ENCODE peak calls at places on chromosome 10, in ten cellular contexts. O, D, T, P, H, C, Y, N, E and S are unnamed samples.

GRCh38 chr10:26216577-26216948 is at the start of gene GAD2:
- DNase-seq in D (no peak), E (no peak), T (no peak), Y (no peak), P (no peak), N (no peak), C (no peak), H (no peak), O (no peak), S (no peak)

GRCh38 chr10:122374859-122375721 is 582 bp downstream of the PLEKHA1 start:
- DNase-seq in N (peak), C (peak), O (no peak), Y (peak), H (peak), T (peak), P (peak), D (peak), E (peak), S (peak)

GRCh38 chr10:85967594-85967993 is 399.0 kb downstream of the GRID1 start:
- DNase-seq in O (no peak), N (no peak), D (no peak), C (no peak), E (no peak), P (no peak), H (no peak), Y (no peak), T (no peak), S (no peak)

GRCh38 chr10:6625428-6625827 is 45.4 kb upstream of the PRKCQ start:
- DNase-seq in Y (no peak), D (no peak), N (no peak), C (no peak), T (no peak), P (no peak), E (no peak), H (no peak), O (no peak), S (no peak)

GRCh38 chr10:114315566-114316420 is 76.7 kb downstream of the VWA2 start:
- DNase-seq in D (peak), C (no peak), P (no peak), O (no peak), H (no peak), Y (no peak), N (no peak), E (no peak), T (no peak), S (no peak)

GRCh38 chr10:99619851-99620712 is at the start of gene SLC25A28:
- DNase-seq in T (peak), D (peak), Y (peak), H (peak), E (peak), P (peak), N (peak), C (peak), O (peak), S (peak)

GRCh38 chr10:95183451-95184230 is 10.4 kb upstream of the ACSM6 start:
- DNase-seq in Y (peak), P (peak), H (peak), D (peak), C (peak), N (peak), T (peak), E (peak), O (peak), S (peak)

GRCh38 chr10:59276133-59276532 is 86.2 kb downstream of the FAM13C start:
- DNase-seq in O (no peak), D (no peak), H (no peak), P (no peak), N (no peak), T (no peak), C (no peak), Y (no peak), E (no peak), S (no peak)

GRCh38 chr10:133012573-133013359 is 70.4 kb upstream of the CFAP46 start:
- DNase-seq in E (no peak), Y (peak), D (peak), T (no peak), O (no peak), P (no peak), N (no peak), H (no peak), C (no peak), S (no peak)

GRCh38 chr10:76401006-76401405 is 969.6 kb downstream of the LRMDA start:
- DNase-seq in N (no peak), P (no peak), D (no peak), O (no peak), Y (no peak), C (no peak), T (no peak), H (no peak), E (no peak), S (no peak)

GRCh38 chr10:77836299-77836820 is 90.2 kb downstream of the DLG5 start:
- DNase-seq in D (no peak), H (peak), P (peak), N (peak), E (no peak), C (peak), Y (peak), O (no peak), T (no peak), S (peak)

GRCh38 chr10:104617831-104618230 is 23.3 kb upstream of the SORCS3 start:
- DNase-seq in E (no peak), P (no peak), H (no peak), C (no peak), N (no peak), O (no peak), D (no peak), T (no peak), Y (no peak), S (no peak)

GRCh38 chr10:83122336-83122735 is 1017.0 kb upstream of the GHITM start:
- DNase-seq in H (no peak), E (no peak), N (no peak), P (no peak), T (no peak), D (no peak), Y (no peak), C (no peak), O (no peak), S (no peak)

GRCh38 chr10:72201293-72201692 is 14.5 kb upstream of the ANAPC16 start:
- DNase-seq in Y (no peak), T (no peak), C (no peak), D (no peak), O (no peak), H (no peak), P (no peak), N (no peak), E (no peak), S (no peak)

GRCh38 chr10:31706464-31706863 is 222.2 kb downstream of the ARHGAP12 start:
- DNase-seq in O (no peak), T (no peak), Y (no peak), C (peak), E (no peak), D (no peak), P (no peak), N (no peak), H (no peak), S (no peak)

GRCh38 chr10:96619803-96620773 is 33.3 kb upstream of the TM9SF3 start:
- DNase-seq in P (no peak), H (peak), D (no peak), T (no peak), C (no peak), O (no peak), Y (no peak), E (peak), N (no peak), S (no peak)

GRCh38 chr10:106708521-106708920 is 456.0 kb downstream of the SORCS1 start:
- DNase-seq in N (no peak), O (no peak), H (no peak), E (no peak), T (no peak), D (no peak), Y (no peak), C (no peak), P (no peak), S (no peak)

GRCh38 chr10:114932945-114933344 is 5.0 kb upstream of the TRUB1 start:
- DNase-seq in N (no peak), O (no peak), H (no peak), Y (no peak), C (no peak), D (no peak), E (no peak), P (no peak), T (no peak), S (no peak)

GRCh38 chr10:86178401-86179142 is 188.0 kb downstream of the GRID1 start:
- DNase-seq in Y (no peak), E (no peak), O (no peak), N (peak), C (peak), P (no peak), T (no peak), H (no peak), D (peak), S (no peak)

GRCh38 chr10:88070080-88070880 is 206.9 kb downstream of the PTEN start:
- DNase-seq in Y (no peak), O (no peak), P (no peak), D (no peak), N (no peak), H (peak), E (no peak), C (peak), T (no peak), S (no peak)

GRCh38 chr10:77837925-77838595 is 88.5 kb downstream of the DLG5 start:
- DNase-seq in O (no peak), Y (peak), C (no peak), N (no peak), H (no peak), T (no peak), D (no peak), E (no peak), P (no peak), S (no peak)

GRCh38 chr10:128864554-128865300 is 602.3 kb upstream of the MGMT start:
- DNase-seq in T (no peak), C (no peak), O (no peak), E (no peak), N (no peak), H (no peak), Y (no peak), D (peak), P (no peak), S (no peak)

GRCh38 chr10:98312349-98312748 is 44.4 kb upstream of the LOXL4 start:
- DNase-seq in E (no peak), P (no peak), Y (no peak), D (no peak), C (no peak), N (no peak), H (no peak), T (no peak), O (no peak), S (no peak)

GRCh38 chr10:60351191-60351853 is 38.4 kb downstream of the ANK3 start:
- DNase-seq in P (no peak), H (no peak), T (no peak), E (no peak), N (no peak), O (no peak), Y (no peak), C (peak), D (no peak), S (no peak)

GRCh38 chr10:131092876-131093275 is 218.6 kb downstream of the TCERG1L start:
- DNase-seq in C (no peak), T (no peak), N (no peak), Y (no peak), H (no peak), O (no peak), P (no peak), E (no peak), D (no peak), S (no peak)

GRCh38 chr10:100345570-100346330 is 1.3 kb upstream of the SCD start:
- DNase-seq in Y (no peak), H (no peak), C (no peak), P (no peak), E (no peak), O (no peak), D (no peak), T (no peak), N (peak), S (no peak)

GRCh38 chr10:6229290-6229689 is 26.6 kb downstream of the PFKFB3 start:
- DNase-seq in Y (no peak), T (no peak), P (no peak), E (no peak), D (no peak), N (no peak), C (no peak), H (no peak), O (no peak), S (no peak)

GRCh38 chr10:124306922-124307371 is 111.8 kb downstream of the OAT start:
- DNase-seq in C (no peak), O (no peak), D (peak), H (no peak), Y (no peak), P (no peak), T (no peak), N (no peak), E (no peak), S (no peak)

GRCh38 chr10:92699518-92700272 is 9.9 kb downstream of the HHEX start:
- DNase-seq in P (no peak), O (no peak), Y (peak), E (no peak), C (peak), T (no peak), H (peak), N (no peak), D (no peak), S (no peak)

GRCh38 chr10:119667562-119668328 is 16.6 kb downstream of the BAG3 start:
- DNase-seq in Y (peak), O (peak), N (peak), E (no peak), C (no peak), P (no peak), H (no peak), D (peak), T (no peak), S (no peak)